ENCODE peak calls at places on chromosomes 13 and 19, in four cellular contexts. L is WTC11, F is SK-N-SH, M is H1. X is an unnamed sample.

GRCh38 chr19:40659116-40659515 is 31.3 kb downstream of the NUMBL start:
- DNase-seq in L (no peak), M (no peak), F (no peak), X (no peak)

GRCh38 chr19:3576696-3577443 is 4.1 kb downstream of the HMG20B start:
- DNase-seq in F (peak; percentile 78), L (peak; percentile 91), M (peak; percentile 93), X (peak; percentile 87)

GRCh38 chr13:107835339-107836018 is 379.9 kb downstream of the LIG4 start:
- DNase-seq in F (no peak), M (no peak), L (no peak), X (no peak)

GRCh38 chr19:13842294-13843103 is 34.4 kb upstream of the NANOS3 start:
- DNase-seq in L (peak; percentile 59), M (no peak), F (peak; percentile 87), X (peak; percentile 86)

GRCh38 chr19:2503521-2504109 is 27.7 kb downstream of the GADD45B start:
- DNase-seq in F (no peak), L (no peak), M (no peak), X (no peak)

GRCh38 chr13:46211116-46211515 is 612 bp upstream of the LRRC63 start:
- DNase-seq in M (no peak), L (no peak), F (peak; percentile 32), X (peak; percentile 85)

GRCh38 chr13:26968431-26969335 is 202.9 kb downstream of the USP12 start:
- DNase-seq in L (no peak), M (no peak), F (no peak), X (peak; percentile 14)

GRCh38 chr19:13463296-13463695 is 43.0 kb downstream of the CACNA1A start:
- DNase-seq in L (peak; percentile 78), M (peak; percentile 84), F (no peak), X (peak; percentile 28)

GRCh38 chr19:52689804-52690394 is 44.9 kb downstream of the ZNF611 start:
- DNase-seq in L (peak; percentile 62), F (peak; percentile 61), M (peak; percentile 70), X (peak; percentile 45)

GRCh38 chr19:34263745-34264237 is 9.4 kb downstream of the GARRE1 start:
- DNase-seq in F (no peak), L (no peak), M (no peak), X (no peak)

GRCh38 chr13:84126671-84127171 is 244.4 kb upstream of the SLITRK1 start:
- DNase-seq in F (no peak), M (no peak), L (no peak), X (no peak)

GRCh38 chr19:41325947-41326706 is 16.2 kb downstream of the CCDC97 start:
- DNase-seq in F (peak; percentile 81), L (no peak), M (peak; percentile 53), X (no peak)

GRCh38 chr19:44747739-44748425 is 626 bp upstream of the BCL3 start:
- DNase-seq in F (peak; percentile 63), L (no peak), M (peak; percentile 59), X (no peak)

GRCh38 chr19:48195106-48195830 is 24.8 kb downstream of the ZSWIM9 start:
- DNase-seq in L (no peak), F (peak; percentile 24), M (no peak), X (no peak)

GRCh38 chr13:31591834-31592233 is 147.5 kb upstream of the RXFP2 start:
- DNase-seq in M (no peak), F (no peak), L (no peak), X (no peak)

GRCh38 chr19:56958428-56958827 is 117.9 kb upstream of the PEG3 start:
- DNase-seq in M (no peak), F (no peak), L (no peak), X (no peak)

GRCh38 chr13:31477961-31478360 is 261.4 kb upstream of the RXFP2 start:
- DNase-seq in M (no peak), F (no peak), L (no peak), X (no peak)

GRCh38 chr13:44116562-44117315 is 237.0 kb downstream of the LACC1 start:
- DNase-seq in M (peak; percentile 47), L (no peak), F (no peak), X (no peak)

GRCh38 chr13:71396149-71396548 is 470.9 kb downstream of the DACH1 start:
- DNase-seq in L (no peak), F (no peak), M (no peak), X (no peak)

DNA sequence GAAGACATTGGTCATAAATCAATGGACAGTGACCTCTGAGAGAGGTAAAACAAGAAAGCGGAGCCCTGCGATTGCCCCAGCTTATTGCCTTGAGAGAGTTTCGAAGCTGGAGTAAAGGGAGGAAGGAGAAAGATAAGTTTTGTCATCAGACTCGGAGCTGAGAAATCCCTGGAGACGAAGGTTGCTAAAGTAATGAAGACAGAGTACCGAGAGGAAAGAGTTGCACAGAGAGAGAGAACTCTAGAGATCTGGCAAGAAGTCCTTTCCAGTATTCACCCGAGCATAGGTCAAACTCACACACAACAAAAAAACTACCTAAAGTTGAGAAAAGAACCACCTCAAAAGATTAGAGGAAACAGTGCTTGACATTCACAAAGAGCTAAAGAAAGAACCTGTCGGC is 472.0 kb downstream of the DACH1 start:
- DNase-seq in M (no peak), F (no peak), L (no peak), X (no peak)
- TF ChIP-seq TEAD4 in M (no peak), F (no peak), L (no peak), X (no peak)

DNA sequence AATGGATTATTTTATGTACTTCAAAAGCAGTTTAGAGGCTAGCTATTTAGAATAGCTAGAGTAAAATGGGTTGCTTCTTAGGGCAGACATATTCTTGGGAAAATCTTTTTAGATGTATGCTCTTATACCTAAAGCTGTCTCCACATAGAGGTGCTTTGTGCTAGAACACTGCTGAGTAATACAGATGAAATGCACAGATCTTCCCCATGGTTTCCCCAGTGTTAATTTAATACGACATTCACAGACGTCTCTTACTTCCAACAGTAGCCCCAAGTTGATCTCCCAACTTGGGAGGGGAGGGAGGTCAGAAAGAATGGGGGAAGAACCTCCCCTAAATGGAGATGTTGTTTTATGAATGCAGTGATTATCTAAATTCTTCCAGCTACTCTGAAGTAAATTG is 16.9 kb downstream of the NALCN start:
- DNase-seq in M (no peak), F (no peak), L (no peak), X (no peak)
- TF ChIP-seq TEAD4 in M (no peak), F (peak; percentile 40), L (no peak), X (no peak)

GRCh38 chr19:11931051-11931450 is 6.1 kb downstream of the ZNF700 start:
- DNase-seq in M (no peak), L (no peak), F (no peak), X (no peak)
- TF ChIP-seq TEAD4 in M (no peak), L (no peak), F (no peak), X (no peak)

GRCh38 chr13:30234763-30235162 is 72.6 kb downstream of the KATNAL1 start:
- DNase-seq in L (no peak), M (no peak), F (no peak), X (no peak)

GRCh38 chr13:30240608-30241007 is 66.7 kb downstream of the KATNAL1 start:
- DNase-seq in L (no peak), M (no peak), F (no peak), X (no peak)

DNA sequence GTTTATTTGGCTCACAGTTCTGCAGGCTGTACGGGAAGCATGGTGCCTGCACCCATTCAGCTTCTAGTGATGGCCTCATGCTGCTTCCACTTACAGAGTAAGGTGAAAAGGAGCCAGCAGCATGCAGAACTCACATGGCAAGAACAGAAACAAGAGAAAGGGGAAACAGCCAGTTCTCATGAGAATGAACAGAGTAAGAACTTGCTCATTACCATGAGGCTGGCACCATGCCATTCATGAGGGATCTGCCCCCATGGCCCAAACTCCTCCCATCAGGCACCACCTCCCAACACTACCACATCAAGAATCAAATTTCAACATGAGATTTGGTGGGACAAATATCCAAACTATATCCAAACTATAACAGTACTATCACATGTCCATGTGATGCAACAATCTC is 72.1 kb downstream of the KATNAL1 start:
- DNase-seq in M (no peak), L (no peak), F (no peak), X (no peak)
- TF ChIP-seq TEAD4 in M (no peak), L (no peak), F (no peak), X (no peak)

DNA sequence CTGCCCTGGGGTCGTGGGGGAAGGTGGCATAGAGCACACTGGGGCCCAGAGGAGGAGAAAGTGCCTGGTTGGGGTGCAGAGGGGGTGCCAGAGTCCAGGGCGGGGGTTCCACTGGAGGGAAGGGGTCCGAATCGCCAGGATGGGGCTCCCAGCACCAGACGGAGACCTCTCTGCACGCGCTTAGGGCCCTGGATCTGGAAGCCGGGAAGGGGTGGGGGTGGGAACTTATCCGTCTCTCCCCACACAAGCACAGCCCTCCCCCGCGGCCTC is 2.8 kb downstream of the MIDN start:
- DNase-seq in F (peak; percentile 62), L (no peak), M (no peak), X (no peak)
- TF ChIP-seq TEAD4 in F (no peak), L (no peak), M (no peak), X (no peak)